ENCODE peak calls at places on chromosomes 7 and 10, in seven cellular contexts. T is NCI-H2029 treated with DMSO at 0.1 percent for 48 hours, G is progenitor cell of endocrine pancreas, L is tibial artery, A is activated gamma-delta T cell treated with Interleukin-2 at 50 U/mL for 16 hours, K is cardiac fibroblast, D is hippocampal formation. F is an unnamed sample.

GRCh38 chr10:72367301-72367970 is 12.7 kb upstream of the DNAJB12 start:
- DNase-seq in K (peak), D (peak), G (no peak), T (no peak), L (no peak), A (no peak), F (no peak)

GRCh38 chr7:98423043-98423442 is 22.2 kb upstream of the BAIAP2L1 start:
- DNase-seq in L (no peak), D (no peak), A (no peak), K (peak), T (peak), G (no peak), F (no peak)

GRCh38 chr10:99784025-99784730 is 1.7 kb downstream of the ABCC2 start:
- DNase-seq in A (no peak), L (no peak), T (no peak), D (no peak), K (peak), G (no peak), F (no peak)

GRCh38 chr10:46787321-46787615 is 124.0 kb upstream of the PTPN20 start:
- DNase-seq in D (peak), T (no peak), G (no peak), K (peak), L (no peak), A (peak), F (no peak)

GRCh38 chr10:128009768-128010167 is 102.9 kb downstream of the PTPRE start:
- DNase-seq in D (no peak), L (no peak), G (no peak), K (peak), T (no peak), A (no peak), F (no peak)

GRCh38 chr7:2724453-2725177 is 36.6 kb downstream of the AMZ1 start:
- DNase-seq in L (peak), D (no peak), K (no peak), T (no peak), G (no peak), A (no peak), F (no peak)

GRCh38 chr10:78299861-78300453 is 266.3 kb downstream of the RPS24 start:
- DNase-seq in G (no peak), D (no peak), K (no peak), A (no peak), L (no peak), T (no peak), F (no peak)

GRCh38 chr7:27053153-27053552 is 42.6 kb downstream of the HOXA1 start:
- DNase-seq in A (no peak), L (no peak), T (no peak), G (no peak), D (no peak), K (no peak), F (no peak)

GRCh38 chr10:80522756-80523363 is 14.8 kb upstream of the SH2D4B start:
- DNase-seq in L (no peak), K (no peak), D (no peak), A (no peak), T (no peak), G (no peak), F (peak)

GRCh38 chr10:54096892-54097291 is 704.1 kb downstream of the PCDH15 start:
- DNase-seq in A (no peak), L (no peak), D (no peak), K (no peak), T (no peak), G (no peak), F (no peak)

GRCh38 chr7:44307301-44307900 is 18.0 kb downstream of the CAMK2B start:
- DNase-seq in T (no peak), K (peak), L (peak), G (no peak), D (no peak), A (no peak), F (no peak)

GRCh38 chr10:112288526-112288925 is 5.3 kb downstream of the TECTB start:
- DNase-seq in G (no peak), L (no peak), D (peak), A (no peak), T (no peak), K (no peak), F (no peak)

GRCh38 chr10:1738950-1739349 is 1.6 kb upstream of the ADARB2 start:
- DNase-seq in K (no peak), G (no peak), A (no peak), T (no peak), D (no peak), L (no peak), F (no peak)

GRCh38 chr7:36904802-36905201 is 180.5 kb upstream of the AOAH start:
- DNase-seq in A (no peak), T (no peak), L (no peak), K (no peak), D (no peak), G (no peak), F (no peak)

GRCh38 chr7:51369746-51370145 is 53.1 kb upstream of the COBL start:
- DNase-seq in A (no peak), L (no peak), K (peak), D (no peak), T (no peak), G (no peak), F (no peak)

F was measured in CD8-positive, alpha-beta T cell.